ENCODE peak calls at places on chromosomes 1 and 21, in nine cellular contexts. P is mesendoderm; X is HCT116; W is HTR-8/SVneo; M is skeletal muscle cell; T is non-pigmented ciliary epithelial cell; G is activated CD4-positive, alpha-beta T cell treated with anti-CD3 and anti-CD28 coated beads, Interleukin-2, amount 50 U/mL, for 1 hour; E is AG09319; K is aorta. J is an unnamed sample.

GRCh38 chr21:35377505-35378090 is 328.5 kb upstream of the RUNX1 start:
- DNase-seq in E (no peak), M (no peak), X (no peak), T (no peak), G (no peak), P (no peak), W (no peak), K (no peak), J (no peak)

GRCh38 chr1:116680752-116681151 is 13.2 kb upstream of the IGSF3 start:
- DNase-seq in G (no peak), K (no peak), M (no peak), E (no peak), P (no peak), T (no peak), W (no peak), X (no peak), J (no peak)

GRCh38 chr1:31781138-31782065 is 17.3 kb upstream of the ADGRB2 start:
- DNase-seq in T (no peak), P (no peak), M (no peak), X (no peak), W (no peak), E (no peak), G (no peak), K (peak), J (no peak)

GRCh38 chr1:90730247-90731022 is 13.3 kb upstream of the BARHL2 start:
- DNase-seq in T (no peak), P (no peak), K (no peak), X (no peak), M (no peak), W (no peak), G (no peak), E (no peak), J (no peak)

GRCh38 chr21:15616864-15617574 is 112.8 kb upstream of the USP25 start:
- DNase-seq in X (no peak), T (no peak), G (no peak), M (peak), K (no peak), W (no peak), P (no peak), E (no peak), J (no peak)

GRCh38 chr1:19163261-19163660 is 46.8 kb downstream of the UBR4 start:
- DNase-seq in E (peak), T (peak), P (no peak), K (no peak), M (peak), G (no peak), W (no peak), X (no peak), J (no peak)

GRCh38 chr21:36415375-36415774 is 30.2 kb downstream of the CHAF1B start:
- DNase-seq in K (peak), G (no peak), E (no peak), T (no peak), X (no peak), P (peak), M (no peak), W (no peak), J (no peak)

GRCh38 chr1:212212343-212212742 is 72.9 kb upstream of the PPP2R5A start:
- DNase-seq in K (no peak), E (no peak), W (no peak), T (no peak), G (no peak), M (no peak), P (no peak), X (no peak), J (no peak)

GRCh38 chr1:82279241-82279640 is 478.5 kb downstream of the ADGRL2 start:
- DNase-seq in X (no peak), K (no peak), M (no peak), P (no peak), E (no peak), G (no peak), T (no peak), W (no peak), J (no peak)

GRCh38 chr21:42237577-42237976 is 18.6 kb downstream of the ABCG1 start:
- DNase-seq in G (no peak), M (no peak), K (no peak), X (no peak), P (no peak), T (no peak), E (no peak), W (no peak), J (no peak)

GRCh38 chr1:28259935-28260802 is 851 bp downstream of the SESN2 start:
- DNase-seq in M (peak), K (peak), X (no peak), W (peak), P (peak), G (peak), E (peak), T (peak), J (no peak)

GRCh38 chr1:245684636-245685035 is 529.9 kb downstream of the KIF26B start:
- DNase-seq in P (no peak), K (no peak), E (no peak), X (no peak), T (no peak), M (no peak), W (no peak), G (no peak), J (no peak)

GRCh38 chr1:82284213-82284612 is 483.5 kb downstream of the ADGRL2 start:
- DNase-seq in P (no peak), E (no peak), K (no peak), M (no peak), X (no peak), W (no peak), T (no peak), G (no peak), J (no peak)

GRCh38 chr1:152182942-152183341 is 23.9 kb upstream of the RPTN start:
- DNase-seq in G (no peak), K (no peak), T (peak), P (no peak), M (peak), W (no peak), E (peak), X (no peak), J (no peak)

GRCh38 chr1:4203501-4203900 is 303.4 kb upstream of the C1orf174 start:
- DNase-seq in G (no peak), X (no peak), M (no peak), E (no peak), T (no peak), P (no peak), K (no peak), W (no peak), J (no peak)

GRCh38 chr1:30749691-30750583 is 7.6 kb downstream of the LAPTM5 start:
- DNase-seq in G (peak), T (no peak), K (no peak), X (no peak), W (no peak), E (no peak), P (no peak), M (no peak), J (peak)

GRCh38 chr21:46154155-46154954 is 1.0 kb downstream of the FTCD start:
- DNase-seq in E (no peak), K (peak), G (no peak), M (no peak), P (no peak), T (no peak), W (no peak), X (no peak), J (no peak)

GRCh38 chr1:7199077-7199779 is 414.0 kb downstream of the CAMTA1 start:
- DNase-seq in W (no peak), G (no peak), E (no peak), X (no peak), M (no peak), K (no peak), T (no peak), P (no peak), J (no peak)

GRCh38 chr1:174954686-174955669 is 44.8 kb upstream of the CACYBP start:
- DNase-seq in P (no peak), G (no peak), T (no peak), E (no peak), M (no peak), K (no peak), X (no peak), W (no peak), J (no peak)

GRCh38 chr1:175394739-175395138 is 202.2 kb upstream of the KIAA0040 start:
- DNase-seq in M (no peak), K (no peak), E (no peak), P (peak), G (no peak), T (no peak), X (no peak), W (no peak), J (no peak)

GRCh38 chr21:16587671-16588379 is 858.0 kb downstream of the USP25 start:
- DNase-seq in X (no peak), M (peak), T (no peak), K (peak), E (no peak), P (no peak), W (no peak), G (no peak), J (no peak)

GRCh38 chr1:21317035-21317689 is 26.9 kb upstream of the ECE1 start:
- DNase-seq in T (no peak), E (peak), G (no peak), K (peak), W (no peak), X (no peak), P (no peak), M (no peak), J (no peak)

GRCh38 chr1:166814611-166815010 is 24.7 kb upstream of the POGK start:
- DNase-seq in G (no peak), K (no peak), W (no peak), M (no peak), E (no peak), X (no peak), T (peak), P (no peak), J (no peak)

J was measured in B cell.